ENCODE peak calls at places on chromosomes 13 and 19, in four cellular contexts. M is A549, Y is hepatocyte, G is fibroblast of lung. F is an unnamed sample.

GRCh38 chr19:743168-743687 is 7.7 kb upstream of the MISP start:
- DNase-seq in M (no peak), Y (peak), G (peak), F (no peak)

GRCh38 chr13:57632276-57633140 is 964 bp downstream of the PCDH17 start:
- DNase-seq in M (no peak), Y (peak), G (peak), F (peak)

GRCh38 chr19:15292847-15293582 is 39.3 kb downstream of the BRD4 start:
- DNase-seq in M (no peak), Y (no peak), G (peak), F (no peak)

GRCh38 chr19:1767464-1767933 is 14.2 kb downstream of the ONECUT3 start:
- DNase-seq in M (peak), Y (peak), G (no peak), F (no peak)

GRCh38 chr19:50322234-50322633 is 6.9 kb downstream of the KCNC3 start:
- DNase-seq in M (no peak), Y (no peak), G (no peak), F (no peak)

GRCh38 chr19:33292595-33293254 is 9.6 kb downstream of the CEBPA start:
- DNase-seq in M (no peak), Y (no peak), G (no peak), F (no peak)

GRCh38 chr19:5627395-5627904 is 4.6 kb downstream of the SAFB start:
- DNase-seq in M (no peak), Y (no peak), G (peak), F (no peak)

GRCh38 chr13:69292789-69293425 is 814.7 kb upstream of the ATXN8OS start:
- DNase-seq in M (no peak), Y (no peak), G (no peak), F (no peak)

GRCh38 chr19:31349160-31349881 is at the start of gene TSHZ3:
- DNase-seq in M (peak), Y (peak), G (peak), F (peak)

GRCh38 chr13:90104764-90105163 is 1242.7 kb upstream of the MIR17HG start:
- DNase-seq in M (no peak), Y (no peak), G (no peak), F (no peak)

GRCh38 chr13:96100457-96101220 is 10.7 kb downstream of the HS6ST3 start:
- DNase-seq in M (no peak), Y (no peak), G (no peak), F (no peak)

GRCh38 chr13:112078879-112079526 is 12.1 kb downstream of the SOX1 start:
- DNase-seq in M (no peak), Y (no peak), G (no peak), F (no peak)

GRCh38 chr19:17553256-17553655 is 2.2 kb upstream of the COLGALT1 start:
- DNase-seq in M (no peak), Y (no peak), G (peak), F (no peak)

GRCh38 chr13:101139076-101139475 is 277.2 kb downstream of the NALCN start:
- DNase-seq in M (no peak), Y (no peak), G (no peak), F (no peak)

GRCh38 chr19:2087621-2088100 is 8.5 kb downstream of the MOB3A start:
- DNase-seq in M (no peak), Y (no peak), G (no peak), F (no peak)

GRCh38 chr19:33300016-33300981 is 2.0 kb downstream of the CEBPA start:
- DNase-seq in M (no peak), Y (no peak), G (no peak), F (no peak)

GRCh38 chr13:92804346-92804745 is 422.3 kb upstream of the GPC6 start:
- DNase-seq in M (no peak), Y (no peak), G (peak), F (no peak)

GRCh38 chr13:36750461-36750860 is 68.6 kb upstream of the RFXAP start:
- DNase-seq in M (no peak), Y (no peak), G (no peak), F (no peak)

GRCh38 chr13:30884543-30884942 is 21.5 kb upstream of the MEDAG start:
- DNase-seq in M (no peak), Y (no peak), G (no peak), F (peak)

GRCh38 chr19:14979498-14980255 is at the start of gene SLC1A6:
- DNase-seq in M (no peak), Y (peak), G (no peak), F (no peak)

GRCh38 chr13:46871557-46871956 is 25.3 kb downstream of the HTR2A start:
- DNase-seq in M (no peak), Y (no peak), G (no peak), F (no peak)

GRCh38 chr13:28489536-28489935 is 5.4 kb downstream of the FLT1 start:
- DNase-seq in M (no peak), Y (no peak), G (no peak), F (no peak)

GRCh38 chr19:5228932-5229777 is 111.5 kb downstream of the PTPRS start:
- DNase-seq in M (peak), Y (no peak), G (no peak), F (no peak)

GRCh38 chr13:81458211-81458610 is 1117.3 kb upstream of the SPRY2 start:
- DNase-seq in M (no peak), Y (no peak), G (no peak), F (no peak)

GRCh38 chr13:37149380-37149779 is 43.9 kb upstream of the CSNK1A1L start:
- DNase-seq in M (no peak), Y (no peak), G (no peak), F (no peak)

GRCh38 chr19:18593367-18594095 is 4.9 kb downstream of the REX1BD start:
- DNase-seq in M (no peak), Y (no peak), G (no peak), F (no peak)

GRCh38 chr13:73466561-73466960 is 407.8 kb downstream of the KLF5 start:
- DNase-seq in M (no peak), Y (no peak), G (no peak), F (no peak)

GRCh38 chr13:38366954-38367645 is 17.4 kb downstream of the UFM1 start:
- DNase-seq in M (no peak), Y (no peak), G (peak), F (no peak)

GRCh38 chr19:7494416-7495098 is 5.7 kb upstream of the PEX11G start:
- DNase-seq in M (no peak), Y (no peak), G (peak), F (no peak)

GRCh38 chr13:36910545-36910944 is 9.5 kb downstream of the SMAD9 start:
- DNase-seq in M (no peak), Y (no peak), G (no peak), F (no peak)

GRCh38 chr13:51532736-51533197 is 51.5 kb upstream of the WDFY2 start:
- DNase-seq in M (no peak), Y (no peak), G (no peak), F (no peak)

DNA sequence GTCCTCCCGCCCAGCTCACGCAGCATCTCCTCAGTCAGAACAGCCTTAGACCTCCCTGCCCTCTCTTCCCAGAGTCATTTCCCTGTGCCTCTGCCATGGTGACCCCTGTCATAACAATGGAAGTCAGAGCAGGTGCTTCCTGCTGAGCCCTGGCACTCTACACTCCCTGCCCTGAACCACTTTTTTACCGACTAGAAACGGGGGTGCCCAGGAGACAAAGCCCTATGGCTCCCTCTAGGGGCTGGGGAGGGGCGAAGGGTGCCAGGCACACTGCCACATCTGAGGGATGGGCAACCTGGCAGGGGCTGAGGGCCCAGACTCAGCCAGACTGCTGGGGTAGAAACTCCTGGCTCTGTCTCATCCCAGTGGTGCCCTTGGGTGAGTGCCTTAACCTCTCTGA is 16.4 kb downstream of the ZNF574 start:
- DNase-seq in M (peak), Y (no peak), G (no peak), F (no peak)
- TF ChIP-seq CTCF in M (peak), Y (peak), G (peak), F (no peak)

GRCh38 chr19:39165857-39166256 is 30.9 kb upstream of the NCCRP1 start:
- DNase-seq in M (no peak), Y (no peak), G (no peak), F (no peak)
- H3K4me3 ChIP-seq in M (no peak), Y (no peak), G (no peak), F (no peak)

DNA sequence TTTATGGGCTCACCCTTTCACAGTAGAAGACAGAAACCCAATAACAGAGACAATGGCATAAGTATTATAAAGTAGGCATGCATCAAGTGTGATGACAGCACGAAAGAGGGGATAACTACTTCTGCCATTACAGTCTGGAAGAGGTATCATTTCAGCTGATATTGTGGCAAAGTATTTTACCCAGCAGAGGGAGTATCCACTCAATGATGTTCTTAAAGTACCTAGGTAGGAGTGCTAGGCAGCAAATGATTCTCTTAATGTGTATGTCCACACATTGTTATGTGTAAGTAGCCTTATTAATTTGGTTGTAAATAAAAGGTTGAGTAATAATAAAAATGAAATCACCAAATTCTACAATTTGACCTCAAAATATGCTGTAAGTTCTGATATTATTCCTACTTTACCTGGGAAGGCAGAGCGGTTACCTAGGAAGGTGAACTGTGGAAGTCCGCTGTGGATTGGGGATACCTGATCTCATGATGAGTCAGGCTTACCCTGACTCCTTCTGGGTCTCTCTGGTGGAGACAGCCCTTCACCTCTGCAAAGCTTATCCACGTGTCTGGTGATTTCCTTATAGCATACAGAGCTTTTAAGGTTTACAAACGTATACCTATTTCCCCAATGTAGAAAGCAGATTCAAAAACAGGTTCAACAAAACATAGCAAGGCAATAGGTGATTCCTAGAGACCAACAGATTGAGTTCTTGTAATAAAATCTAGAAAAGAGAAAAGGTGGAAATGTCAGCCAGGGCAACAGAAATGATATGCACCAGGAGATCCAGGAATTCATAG is 4.0 kb upstream of the UBAC2 start:
- DNase-seq in M (no peak), Y (no peak), G (no peak), F (no peak)
- H3K27ac ChIP-seq in M (no peak), Y (peak), G (no peak), F (no peak)

DNA sequence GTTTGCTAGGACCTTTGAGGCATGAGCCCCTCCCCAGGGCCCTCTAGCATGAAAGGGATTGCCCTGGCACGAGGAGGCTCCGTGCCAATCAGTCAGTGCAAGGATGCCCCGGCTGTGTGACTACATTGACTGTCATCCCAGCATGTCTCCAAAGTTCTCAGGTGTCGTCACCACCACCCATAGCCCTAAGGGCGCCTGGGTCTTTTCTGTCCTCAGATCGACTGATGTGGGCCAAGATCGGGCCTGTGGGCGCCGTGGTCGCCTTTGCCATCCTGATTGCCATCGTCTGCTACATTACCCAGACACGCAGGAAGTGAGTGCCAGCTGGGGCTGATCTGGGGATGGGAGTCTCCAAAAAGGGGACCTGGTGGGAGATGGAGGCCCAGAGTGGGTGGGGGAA is 18.4 kb downstream of the MAG start:
- DNase-seq in M (no peak), Y (no peak), G (no peak), F (no peak)
- TF ChIP-seq CTCF in M (no peak), Y (no peak), G (no peak), F (no peak)

F was measured in coronary artery.